ENCODE peak calls at places on chromosomes 13 and 19, in seven cellular contexts. A is mucosa of gallbladder; W is stomach; F is stimulated activated CD4-positive, alpha-beta T cell treated with anti-CD3 and anti-CD28 coated beads, Interleukin-1b, Interleukin-23, amount 100 ng/mL, for 48 hours; N is AG08396; E is left cardiac atrium; S is iris pigment epithelial cell. T is an unnamed sample.
A peak's percentile ranks its signal among the peaks of the same experiment; 100 is the strongest.

GRCh38 chr13:100234524-100235136 is 145.7 kb downstream of the PCCA start:
- DNase-seq in E (no peak), W (no peak), N (peak; percentile 13), S (peak; percentile 45), F (no peak), A (no peak), T (peak; percentile 9)

GRCh38 chr19:19101540-19101939 is 36.7 kb downstream of the TMEM161A start:
- DNase-seq in N (no peak), A (no peak), F (no peak), W (no peak), S (no peak), E (no peak), T (no peak)

GRCh38 chr13:32136716-32137115 is 105.1 kb downstream of the FRY start:
- DNase-seq in F (no peak), N (no peak), S (no peak), E (no peak), A (no peak), W (no peak), T (no peak)

GRCh38 chr13:28392428-28392827 is 102.5 kb downstream of the FLT1 start:
- DNase-seq in F (no peak), A (no peak), S (peak; percentile 16), N (no peak), E (no peak), W (no peak), T (no peak)

GRCh38 chr13:25846227-25846984 is 205.4 kb downstream of the SHISA2 start:
- DNase-seq in N (no peak), S (no peak), W (no peak), E (no peak), F (no peak), A (no peak), T (peak; percentile 36)

GRCh38 chr13:98068511-98068910 is 74.4 kb upstream of the FARP1 start:
- DNase-seq in A (no peak), N (no peak), S (no peak), E (no peak), F (no peak), W (no peak), T (no peak)

GRCh38 chr19:11381535-11382369 is 2.4 kb downstream of the EPOR start:
- DNase-seq in S (peak; percentile 95), E (peak; percentile 88), A (peak; percentile 55), N (peak; percentile 89), W (peak; percentile 68), F (peak; percentile 93), T (peak; percentile 97)

GRCh38 chr19:46408611-46409039 is 4.7 kb downstream of the CCDC8 start:
- DNase-seq in A (peak; percentile 53), E (peak; percentile 76), F (no peak), N (no peak), S (peak; percentile 49), W (peak; percentile 48), T (no peak)

GRCh38 chr19:15318241-15318691 is 14.1 kb downstream of the BRD4 start:
- DNase-seq in S (no peak), W (no peak), F (no peak), E (no peak), A (no peak), N (no peak), T (no peak)